ENCODE peak calls at places on chromosome 1, in four cellular contexts. One of them, this sample, is unnamed.

GRCh38 chr1:198936371-198937083 is 297.7 kb downstream of the PTPRC start:
- DNase-seq in bronchial epithelial cell: peak
- DNase-seq in A673: peak
- DNase-seq in left ventricle myocardium inferior: no peak
- DNase-seq in this sample: no peak

GRCh38 chr1:214632091-214632490 is 29.1 kb downstream of the CENPF start:
- DNase-seq in A673: no peak
- DNase-seq in bronchial epithelial cell: no peak
- DNase-seq in left ventricle myocardium inferior: no peak
- DNase-seq in this sample: no peak

GRCh38 chr1:96538001-96538649 is 183.5 kb upstream of the PTBP2 start:
- DNase-seq in bronchial epithelial cell: no peak
- DNase-seq in A673: peak
- DNase-seq in left ventricle myocardium inferior: no peak
- DNase-seq in this sample: no peak

GRCh38 chr1:54559111-54559548 is 11.1 kb downstream of the ACOT11 start:
- DNase-seq in A673: no peak
- DNase-seq in bronchial epithelial cell: no peak
- DNase-seq in left ventricle myocardium inferior: peak
- DNase-seq in this sample: no peak

GRCh38 chr1:245585252-245585959 is 430.6 kb downstream of the KIF26B start:
- DNase-seq in A673: no peak
- DNase-seq in left ventricle myocardium inferior: no peak
- DNase-seq in bronchial epithelial cell: peak
- DNase-seq in this sample: no peak

GRCh38 chr1:59819566-59820438 is 5.1 kb downstream of the HOOK1 start:
- DNase-seq in A673: no peak
- DNase-seq in bronchial epithelial cell: no peak
- DNase-seq in left ventricle myocardium inferior: no peak
- DNase-seq in this sample: no peak

GRCh38 chr1:181778630-181779285 is 282.8 kb downstream of the ZNF648 start:
- DNase-seq in left ventricle myocardium inferior: no peak
- DNase-seq in bronchial epithelial cell: peak
- DNase-seq in A673: no peak
- DNase-seq in this sample: no peak

GRCh38 chr1:37089750-37090149 is 55.4 kb upstream of the GRIK3 start:
- DNase-seq in A673: no peak
- DNase-seq in bronchial epithelial cell: no peak
- DNase-seq in left ventricle myocardium inferior: no peak
- DNase-seq in this sample: no peak

GRCh38 chr1:50368179-50369007 is 54.9 kb downstream of the DMRTA2 start:
- DNase-seq in bronchial epithelial cell: no peak
- DNase-seq in left ventricle myocardium inferior: no peak
- DNase-seq in A673: peak
- DNase-seq in this sample: no peak

GRCh38 chr1:164794310-164794709 is 235.3 kb downstream of the PBX1 start:
- DNase-seq in left ventricle myocardium inferior: no peak
- DNase-seq in bronchial epithelial cell: peak
- DNase-seq in A673: no peak
- DNase-seq in this sample: no peak

GRCh38 chr1:156627313-156627880 is 8.2 kb downstream of the HAPLN2 start:
- DNase-seq in bronchial epithelial cell: peak
- DNase-seq in left ventricle myocardium inferior: no peak
- DNase-seq in A673: peak
- DNase-seq in this sample: no peak

GRCh38 chr1:14363707-14364413 is 234.6 kb upstream of the KAZN start:
- DNase-seq in bronchial epithelial cell: no peak
- DNase-seq in A673: no peak
- DNase-seq in left ventricle myocardium inferior: no peak
- DNase-seq in this sample: no peak

GRCh38 chr1:234531181-234532132 is 52.5 kb upstream of the TARBP1 start:
- DNase-seq in bronchial epithelial cell: peak
- DNase-seq in A673: no peak
- DNase-seq in left ventricle myocardium inferior: peak
- DNase-seq in this sample: no peak

GRCh38 chr1:32215629-32216505 is 6.3 kb downstream of the TMEM234 start:
- DNase-seq in bronchial epithelial cell: peak
- DNase-seq in A673: peak
- DNase-seq in left ventricle myocardium inferior: peak
- DNase-seq in this sample: no peak

DNA sequence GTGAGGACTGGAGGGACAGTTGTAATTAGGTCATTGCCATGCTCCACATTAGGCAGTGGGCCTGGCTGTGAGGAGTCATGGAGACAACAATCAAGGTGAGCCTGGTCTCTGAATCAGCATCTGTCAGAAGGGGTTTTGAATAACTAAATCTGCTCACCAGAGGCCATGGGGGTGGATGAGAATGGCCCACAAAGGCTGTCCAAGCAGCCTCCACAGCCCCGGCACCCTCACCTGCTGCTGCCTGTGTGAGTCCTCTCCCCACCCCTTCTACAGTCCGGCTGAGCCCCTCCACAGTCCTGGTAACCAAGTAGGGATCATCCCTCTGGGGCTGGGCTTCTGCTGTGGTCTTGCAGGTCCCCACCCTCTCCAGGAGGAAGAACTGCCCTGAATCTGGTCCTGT is 2.3 kb downstream of the DPT start:
- DNase-seq in A673: no peak
- DNase-seq in left ventricle myocardium inferior: no peak
- DNase-seq in bronchial epithelial cell: no peak
- DNase-seq in this sample: no peak
- H3K4me3 ChIP-seq in A673: no peak
- H3K4me3 ChIP-seq in left ventricle myocardium inferior: peak
- H3K4me3 ChIP-seq in bronchial epithelial cell: no peak
- H3K4me3 ChIP-seq in this sample: no peak

GRCh38 chr1:84143796-84144565 is at the start of gene PRKACB:
- DNase-seq in bronchial epithelial cell: peak
- DNase-seq in left ventricle myocardium inferior: no peak
- DNase-seq in A673: peak
- DNase-seq in this sample: peak

GRCh38 chr1:84145051-84145450 is 980 bp downstream of the PRKACB start:
- DNase-seq in bronchial epithelial cell: peak
- DNase-seq in left ventricle myocardium inferior: no peak
- DNase-seq in A673: no peak
- DNase-seq in this sample: no peak

GRCh38 chr1:84146375-84147032 is 2.4 kb downstream of the PRKACB start:
- DNase-seq in bronchial epithelial cell: peak
- DNase-seq in left ventricle myocardium inferior: no peak
- DNase-seq in A673: no peak
- DNase-seq in this sample: no peak

GRCh38 chr1:84141177-84142003 is 2.7 kb upstream of the PRKACB start:
- DNase-seq in A673: peak
- DNase-seq in left ventricle myocardium inferior: no peak
- DNase-seq in bronchial epithelial cell: peak
- DNase-seq in this sample: no peak
- TF ChIP-seq CTCF in A673: peak
- TF ChIP-seq CTCF in left ventricle myocardium inferior: peak
- TF ChIP-seq CTCF in bronchial epithelial cell: peak
- TF ChIP-seq CTCF in this sample: peak

GRCh38 chr1:25873120-25873519 is 2.4 kb downstream of the PAQR7 start:
- DNase-seq in left ventricle myocardium inferior: no peak
- DNase-seq in A673: no peak
- DNase-seq in bronchial epithelial cell: no peak
- DNase-seq in this sample: no peak
- H3K4me3 ChIP-seq in left ventricle myocardium inferior: no peak
- H3K4me3 ChIP-seq in A673: no peak
- H3K4me3 ChIP-seq in bronchial epithelial cell: no peak
- H3K4me3 ChIP-seq in this sample: no peak

GRCh38 chr1:105467549-105467948 is 1588.9 kb upstream of the PRMT6 start:
- DNase-seq in bronchial epithelial cell: no peak
- DNase-seq in A673: no peak
- DNase-seq in left ventricle myocardium inferior: no peak
- DNase-seq in this sample: no peak

GRCh38 chr1:105459759-105460158 is 1596.7 kb upstream of the PRMT6 start:
- DNase-seq in left ventricle myocardium inferior: no peak
- DNase-seq in bronchial epithelial cell: no peak
- DNase-seq in A673: no peak
- DNase-seq in this sample: no peak

DNA sequence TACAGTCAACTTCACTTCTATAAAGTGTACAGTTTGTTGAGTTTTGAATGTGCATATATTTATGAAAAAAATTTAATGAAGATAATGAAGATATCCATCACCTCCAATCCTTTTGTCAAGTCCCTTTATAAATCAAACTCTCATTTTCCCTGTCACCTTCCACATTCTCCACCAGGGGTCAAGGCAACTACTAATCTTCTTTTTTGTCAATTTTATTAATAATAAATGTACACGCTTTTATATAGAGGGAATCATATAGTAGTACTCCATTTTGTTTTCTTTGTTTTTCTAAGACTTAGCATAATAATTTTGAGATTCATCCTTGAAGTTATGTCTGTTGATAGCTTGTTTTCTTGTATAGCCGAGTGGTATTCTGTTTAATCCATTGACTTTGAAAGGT is 1594.2 kb upstream of the PRMT6 start:
- DNase-seq in A673: no peak
- DNase-seq in left ventricle myocardium inferior: no peak
- DNase-seq in bronchial epithelial cell: no peak
- DNase-seq in this sample: no peak
- TF ChIP-seq CTCF in A673: no peak
- TF ChIP-seq CTCF in left ventricle myocardium inferior: no peak
- TF ChIP-seq CTCF in bronchial epithelial cell: no peak
- TF ChIP-seq CTCF in this sample: no peak

GRCh38 chr1:226677121-226678020 is 61.7 kb downstream of the ITPKB start:
- DNase-seq in A673: no peak
- DNase-seq in left ventricle myocardium inferior: peak
- DNase-seq in bronchial epithelial cell: peak
- DNase-seq in this sample: no peak
- H3K4me3 ChIP-seq in A673: no peak
- H3K4me3 ChIP-seq in left ventricle myocardium inferior: peak
- H3K4me3 ChIP-seq in bronchial epithelial cell: no peak
- H3K4me3 ChIP-seq in this sample: no peak

GRCh38 chr1:171800342-171800741 is 18.9 kb downstream of the METTL13 start:
- DNase-seq in bronchial epithelial cell: no peak
- DNase-seq in A673: no peak
- DNase-seq in left ventricle myocardium inferior: no peak
- DNase-seq in this sample: no peak
- TF ChIP-seq CTCF in bronchial epithelial cell: no peak
- TF ChIP-seq CTCF in A673: no peak
- TF ChIP-seq CTCF in left ventricle myocardium inferior: no peak
- TF ChIP-seq CTCF in this sample: no peak